ENCODE peak calls at places on chromosomes 4 and X, in five cellular contexts. R, L, V, Z and S are unnamed samples.

GRCh38 chr4:55397521-55398321 is 2.0 kb downstream of the TMEM165 start:
- DNase-seq in L (peak; percentile 28), R (peak; percentile 80), V (no peak), Z (no peak), S (peak; percentile 73)

GRCh38 chrX:17032351-17032750 is 85.9 kb downstream of the REPS2 start:
- DNase-seq in L (no peak), R (peak; percentile 59), Z (no peak), V (peak; percentile 7), S (no peak)

GRCh38 chr4:4696521-4696920 is 154.7 kb upstream of the STX18 start:
- DNase-seq in R (no peak), Z (no peak), L (no peak), V (no peak), S (no peak)

GRCh38 chr4:8769645-8770517 is 101.8 kb downstream of the HMX1 start:
- DNase-seq in Z (no peak), R (no peak), L (no peak), V (no peak), S (peak; percentile 57)

GRCh38 chr4:152044341-152044740 is 283.5 kb upstream of the GATB start:
- DNase-seq in V (no peak), Z (no peak), L (peak; percentile 20), R (peak; percentile 36), S (no peak)

GRCh38 chr4:180560896-180561295 is 1682.3 kb upstream of the TENM3 start:
- DNase-seq in Z (no peak), V (no peak), L (peak; percentile 11), R (no peak), S (no peak)

GRCh38 chr4:38046735-38047487 is 86.7 kb downstream of the PTTG2 start:
- DNase-seq in R (no peak), Z (no peak), L (no peak), V (no peak), S (no peak)

GRCh38 chrX:116317409-116317808 is 119.0 kb upstream of the SLC6A14 start:
- DNase-seq in V (no peak), L (peak; percentile 37), R (peak; percentile 5), Z (no peak), S (no peak)

GRCh38 chr4:40238008-40238699 is 41.3 kb downstream of the RHOH start:
- DNase-seq in L (no peak), V (no peak), R (no peak), Z (no peak), S (no peak)

GRCh38 chr4:123501733-123502132 is 105.1 kb downstream of the SPRY1 start:
- DNase-seq in R (no peak), V (no peak), Z (no peak), L (no peak), S (no peak)

GRCh38 chr4:10879411-10880110 is 195.0 kb upstream of the CLNK start:
- DNase-seq in Z (no peak), R (peak; percentile 1), V (no peak), L (peak; percentile 11), S (no peak)

GRCh38 chr4:55906323-55906722 is 42.4 kb upstream of the CEP135 start:
- DNase-seq in V (no peak), R (no peak), Z (no peak), L (no peak), S (no peak)

GRCh38 chr4:128288689-128289106 is 1.1 kb upstream of the PGRMC2 start:
- DNase-seq in R (no peak), V (no peak), Z (no peak), L (peak; percentile 40), S (no peak)

GRCh38 chrX:16578218-16578617 is 71.7 kb upstream of the S100G start:
- DNase-seq in L (no peak), V (no peak), Z (no peak), R (peak; percentile 64), S (no peak)

GRCh38 chr4:141352775-141353544 is 132.3 kb downstream of the ZNF330 start:
- DNase-seq in R (peak; percentile 65), V (no peak), L (no peak), Z (no peak), S (no peak)

GRCh38 chr4:137212601-137213000 is 319.7 kb downstream of the PCDH18 start:
- DNase-seq in R (no peak), V (no peak), L (no peak), Z (no peak), S (no peak)

GRCh38 chr4:13866881-13867280 is 239.4 kb upstream of the BOD1L1 start:
- DNase-seq in R (no peak), V (no peak), Z (no peak), L (no peak), S (no peak)

GRCh38 chr4:122577808-122578781 is 42.8 kb downstream of the IL21 start:
- DNase-seq in V (peak; percentile 50), R (peak; percentile 67), Z (no peak), L (peak; percentile 71), S (peak; percentile 82)

GRCh38 chrX:130741584-130741983 is 161.4 kb downstream of the ENOX2 start:
- DNase-seq in Z (no peak), L (no peak), V (no peak), R (no peak), S (no peak)

GRCh38 chr4:162131256-162131655 is 32.5 kb downstream of the FSTL5 start:
- DNase-seq in V (no peak), R (no peak), L (no peak), Z (no peak), S (no peak)

DNA sequence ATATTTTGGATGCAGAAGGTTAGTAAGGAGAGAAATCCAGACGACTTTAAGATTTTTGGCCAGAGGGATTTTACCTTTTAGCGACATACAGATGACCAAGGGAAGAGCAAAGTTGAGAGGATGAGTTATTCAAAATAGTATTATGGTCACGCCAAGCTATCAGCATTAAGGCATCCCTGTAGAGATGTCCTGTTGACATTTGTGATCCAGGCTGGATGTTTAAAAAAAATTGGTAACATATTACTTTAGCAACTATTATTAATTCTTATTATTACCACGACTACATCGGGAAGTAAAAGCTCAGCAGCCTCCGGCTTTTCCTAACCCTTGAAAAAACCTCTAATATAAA is 562 bp upstream of the OSTC start:
- DNase-seq in V (no peak), L (no peak), Z (no peak), R (no peak), S (no peak)
- H3K4me3 ChIP-seq in V (peak overlapping the region; percentile 99), L (peak overlapping the region; percentile 4), Z (peak overlapping the region; percentile 75), R (peak overlapping the region; percentile 97), S (peak overlapping the region; percentile 54)

GRCh38 chrX:101079736-101080135 is 1.1 kb downstream of the TMEM35A start:
- DNase-seq in R (no peak), Z (no peak), L (no peak), V (no peak), S (no peak)
- H3K4me3 ChIP-seq in R (no peak overlapping the region), Z (peak overlapping the region; percentile 64), L (no peak overlapping the region), V (no peak overlapping the region), S (peak overlapping the region; percentile 74)

DNA sequence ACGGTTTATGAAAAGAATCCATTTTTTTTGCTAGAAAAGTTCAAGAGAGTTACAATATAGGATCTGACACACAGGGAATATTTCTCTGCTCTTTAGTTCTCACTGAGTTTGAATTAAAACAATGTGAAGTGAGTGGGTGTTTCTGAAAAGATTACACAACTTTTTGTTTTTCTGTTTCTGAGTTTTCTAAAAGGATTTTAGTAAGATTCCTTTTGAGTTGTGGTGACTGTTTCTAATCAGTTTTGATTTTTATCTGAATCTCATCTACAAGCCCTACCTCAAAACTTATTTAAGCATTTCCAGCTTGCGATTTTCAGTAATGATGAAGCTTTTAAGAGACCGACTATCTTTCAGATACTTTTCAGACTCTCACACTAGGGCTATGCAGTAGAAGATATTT is 141.7 kb downstream of the GPAT3 start:
- DNase-seq in V (no peak), R (peak; percentile 83), Z (no peak), L (no peak), S (peak; percentile 65)
- H3K4me3 ChIP-seq in V (no peak overlapping the region), R (peak overlapping the region; percentile 24), Z (no peak overlapping the region), L (no peak overlapping the region), S (no peak overlapping the region)

GRCh38 chr4:53704329-53704728 is 113.0 kb upstream of the LNX1 start:
- DNase-seq in R (no peak), Z (no peak), L (no peak), V (no peak), S (no peak)

GRCh38 chr4:53705151-53705764 is 114.0 kb upstream of the LNX1 start:
- DNase-seq in R (peak; percentile 20), L (no peak), Z (no peak), V (no peak), S (no peak)

GRCh38 chr4:53705972-53706371 is 114.7 kb upstream of the LNX1 start:
- DNase-seq in Z (no peak), R (no peak), L (no peak), V (no peak), S (no peak)

GRCh38 chr4:53702334-53703266 is 111.3 kb upstream of the LNX1 start:
- DNase-seq in R (peak; percentile 86), V (peak; percentile 10), L (peak; percentile 68), Z (peak; percentile 81), S (peak; percentile 84)

DNA sequence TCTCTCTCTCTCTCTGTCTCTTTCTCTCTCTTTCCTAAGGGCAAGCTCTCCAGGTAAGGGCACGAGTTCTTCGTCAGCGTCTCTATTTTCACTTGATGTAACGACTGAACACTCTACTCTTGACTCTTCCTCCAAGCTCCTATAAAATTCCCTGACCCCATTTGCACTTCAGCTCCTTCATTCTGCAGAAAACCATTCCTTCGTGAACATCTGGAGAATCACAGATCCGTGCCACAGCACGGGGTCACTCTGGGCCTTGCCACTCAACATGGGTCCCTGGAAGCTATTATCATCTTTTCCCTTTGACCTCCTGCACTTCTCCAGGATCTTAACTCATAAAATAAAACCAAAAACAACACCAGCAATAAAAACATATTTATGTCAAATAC is 112.0 kb upstream of the LNX1 start:
- DNase-seq in R (peak; percentile 14), V (no peak), L (no peak), Z (no peak), S (peak; percentile 51)
- H3K4me3 ChIP-seq in R (no peak overlapping the region), V (no peak overlapping the region), L (no peak overlapping the region), Z (peak overlapping the region; percentile 58), S (peak overlapping the region; percentile 53)

GRCh38 chr4:7756071-7756470 is 183.6 kb downstream of the AFAP1 start:
- DNase-seq in R (no peak), L (no peak), V (no peak), Z (no peak), S (no peak)
- H3K4me3 ChIP-seq in R (no peak overlapping the region), L (no peak overlapping the region), V (no peak overlapping the region), Z (no peak overlapping the region), S (no peak overlapping the region)

DNA sequence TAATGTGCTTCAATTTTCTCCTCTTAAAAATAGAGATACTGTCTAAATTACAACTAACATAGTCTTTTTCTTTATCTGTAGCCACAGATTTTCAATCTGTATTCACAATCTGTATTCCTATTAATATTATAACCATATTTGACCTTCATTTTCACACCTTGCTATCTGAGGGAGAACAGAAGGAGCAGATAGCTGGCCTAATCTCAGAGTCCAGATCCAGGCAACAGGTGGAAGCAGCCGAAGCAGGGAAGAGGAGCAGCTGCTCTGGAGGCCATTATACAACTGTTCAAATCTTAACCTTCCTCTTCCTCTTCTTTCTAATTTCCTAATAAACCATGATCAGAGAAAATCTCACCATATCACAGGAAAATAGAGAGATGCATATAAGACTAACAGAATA is 14.2 kb downstream of the SEPSECS start:
- DNase-seq in V (no peak), L (no peak), Z (no peak), R (no peak), S (no peak)
- H3K4me3 ChIP-seq in V (no peak overlapping the region), L (no peak overlapping the region), Z (no peak overlapping the region), R (no peak overlapping the region), S (no peak overlapping the region)